ENCODE peak calls at places on chromosomes 6 and 20, in nine cellular contexts. One of them, this sample, is unnamed.

GRCh38 chr6:113318553-113318952 is 538.6 kb upstream of the MARCKS start:
- DNase-seq in cardiac muscle cell: peak
- DNase-seq in NB4: no peak
- DNase-seq in CD8-positive, alpha-beta T cell: no peak
- DNase-seq in body of pancreas: no peak
- DNase-seq in HepG2: no peak
- DNase-seq in endothelial cell of umbilical vein: peak
- DNase-seq in bronchial epithelial cell: peak
- DNase-seq in A549: no peak
- DNase-seq in this sample: no peak

GRCh38 chr6:75331134-75331533 is 46.5 kb upstream of the TMEM30A start:
- DNase-seq in NB4: no peak
- DNase-seq in cardiac muscle cell: peak
- DNase-seq in A549: no peak
- DNase-seq in CD8-positive, alpha-beta T cell: no peak
- DNase-seq in HepG2: no peak
- DNase-seq in body of pancreas: no peak
- DNase-seq in bronchial epithelial cell: peak
- DNase-seq in endothelial cell of umbilical vein: no peak
- DNase-seq in this sample: no peak

GRCh38 chr6:167565884-167566491 is 241.1 kb downstream of the TTLL2 start:
- DNase-seq in bronchial epithelial cell: no peak
- DNase-seq in cardiac muscle cell: peak
- DNase-seq in HepG2: peak
- DNase-seq in body of pancreas: peak
- DNase-seq in endothelial cell of umbilical vein: no peak
- DNase-seq in NB4: no peak
- DNase-seq in A549: no peak
- DNase-seq in CD8-positive, alpha-beta T cell: no peak
- DNase-seq in this sample: no peak

GRCh38 chr6:7132398-7132797 is 24.6 kb downstream of the RREB1 start:
- DNase-seq in HepG2: no peak
- DNase-seq in A549: no peak
- DNase-seq in CD8-positive, alpha-beta T cell: no peak
- DNase-seq in NB4: no peak
- DNase-seq in body of pancreas: no peak
- DNase-seq in bronchial epithelial cell: no peak
- DNase-seq in endothelial cell of umbilical vein: no peak
- DNase-seq in cardiac muscle cell: no peak
- DNase-seq in this sample: no peak

GRCh38 chr6:75094614-75095321 is 111.1 kb downstream of the COL12A1 start:
- DNase-seq in CD8-positive, alpha-beta T cell: no peak
- DNase-seq in body of pancreas: no peak
- DNase-seq in NB4: no peak
- DNase-seq in HepG2: no peak
- DNase-seq in cardiac muscle cell: peak
- DNase-seq in A549: no peak
- DNase-seq in endothelial cell of umbilical vein: no peak
- DNase-seq in bronchial epithelial cell: no peak
- DNase-seq in this sample: no peak

GRCh38 chr6:7907159-7907558 is 3.4 kb downstream of the TXNDC5 start:
- DNase-seq in body of pancreas: no peak
- DNase-seq in CD8-positive, alpha-beta T cell: no peak
- DNase-seq in HepG2: no peak
- DNase-seq in A549: no peak
- DNase-seq in NB4: no peak
- DNase-seq in endothelial cell of umbilical vein: no peak
- DNase-seq in cardiac muscle cell: no peak
- DNase-seq in bronchial epithelial cell: no peak
- DNase-seq in this sample: no peak

GRCh38 chr6:22147983-22148797 is 148.6 kb downstream of the PRL start:
- DNase-seq in cardiac muscle cell: peak
- DNase-seq in HepG2: peak
- DNase-seq in CD8-positive, alpha-beta T cell: no peak
- DNase-seq in body of pancreas: peak
- DNase-seq in A549: no peak
- DNase-seq in NB4: no peak
- DNase-seq in endothelial cell of umbilical vein: peak
- DNase-seq in bronchial epithelial cell: peak
- DNase-seq in this sample: no peak

GRCh38 chr6:15359335-15359862 is 113.5 kb downstream of the JARID2 start:
- DNase-seq in bronchial epithelial cell: no peak
- DNase-seq in endothelial cell of umbilical vein: no peak
- DNase-seq in CD8-positive, alpha-beta T cell: no peak
- DNase-seq in HepG2: no peak
- DNase-seq in A549: no peak
- DNase-seq in NB4: no peak
- DNase-seq in body of pancreas: no peak
- DNase-seq in cardiac muscle cell: no peak
- DNase-seq in this sample: peak

GRCh38 chr6:28695671-28696537 is 170.2 kb downstream of the GPX5 start:
- DNase-seq in A549: peak
- DNase-seq in cardiac muscle cell: peak
- DNase-seq in bronchial epithelial cell: peak
- DNase-seq in body of pancreas: no peak
- DNase-seq in NB4: no peak
- DNase-seq in HepG2: no peak
- DNase-seq in endothelial cell of umbilical vein: no peak
- DNase-seq in CD8-positive, alpha-beta T cell: no peak
- DNase-seq in this sample: no peak

GRCh38 chr6:116444991-116445566 is 16.1 kb upstream of the CALHM6 start:
- DNase-seq in CD8-positive, alpha-beta T cell: no peak
- DNase-seq in endothelial cell of umbilical vein: no peak
- DNase-seq in HepG2: no peak
- DNase-seq in A549: no peak
- DNase-seq in bronchial epithelial cell: no peak
- DNase-seq in body of pancreas: no peak
- DNase-seq in NB4: no peak
- DNase-seq in cardiac muscle cell: no peak
- DNase-seq in this sample: no peak

GRCh38 chr6:105536961-105537360 is 134.1 kb upstream of the PREP start:
- DNase-seq in CD8-positive, alpha-beta T cell: no peak
- DNase-seq in HepG2: no peak
- DNase-seq in body of pancreas: no peak
- DNase-seq in bronchial epithelial cell: peak
- DNase-seq in NB4: no peak
- DNase-seq in endothelial cell of umbilical vein: no peak
- DNase-seq in A549: no peak
- DNase-seq in cardiac muscle cell: no peak
- DNase-seq in this sample: no peak

GRCh38 chr6:47922391-47922790 is 140.6 kb downstream of the OPN5 start:
- DNase-seq in HepG2: no peak
- DNase-seq in NB4: no peak
- DNase-seq in A549: no peak
- DNase-seq in cardiac muscle cell: peak
- DNase-seq in endothelial cell of umbilical vein: no peak
- DNase-seq in CD8-positive, alpha-beta T cell: no peak
- DNase-seq in bronchial epithelial cell: no peak
- DNase-seq in body of pancreas: no peak
- DNase-seq in this sample: no peak

GRCh38 chr6:50062051-50062450 is 12.3 kb upstream of the DEFB112 start:
- DNase-seq in HepG2: peak
- DNase-seq in NB4: peak
- DNase-seq in bronchial epithelial cell: peak
- DNase-seq in cardiac muscle cell: no peak
- DNase-seq in CD8-positive, alpha-beta T cell: no peak
- DNase-seq in endothelial cell of umbilical vein: no peak
- DNase-seq in A549: no peak
- DNase-seq in body of pancreas: no peak
- DNase-seq in this sample: peak

GRCh38 chr20:10626896-10627295 is 46.9 kb downstream of the JAG1 start:
- DNase-seq in body of pancreas: no peak
- DNase-seq in cardiac muscle cell: peak
- DNase-seq in CD8-positive, alpha-beta T cell: no peak
- DNase-seq in A549: no peak
- DNase-seq in bronchial epithelial cell: peak
- DNase-seq in NB4: no peak
- DNase-seq in HepG2: no peak
- DNase-seq in endothelial cell of umbilical vein: peak
- DNase-seq in this sample: no peak

GRCh38 chr6:20402181-20403079 is 751 bp downstream of the E2F3 start:
- DNase-seq in HepG2: peak
- DNase-seq in A549: peak
- DNase-seq in CD8-positive, alpha-beta T cell: peak
- DNase-seq in body of pancreas: peak
- DNase-seq in NB4: peak
- DNase-seq in endothelial cell of umbilical vein: peak
- DNase-seq in bronchial epithelial cell: peak
- DNase-seq in cardiac muscle cell: peak
- DNase-seq in this sample: peak

GRCh38 chr6:152682141-152682540 is 15.6 kb upstream of the MYCT1 start:
- DNase-seq in cardiac muscle cell: no peak
- DNase-seq in HepG2: no peak
- DNase-seq in CD8-positive, alpha-beta T cell: no peak
- DNase-seq in A549: no peak
- DNase-seq in endothelial cell of umbilical vein: no peak
- DNase-seq in body of pancreas: no peak
- DNase-seq in bronchial epithelial cell: no peak
- DNase-seq in NB4: no peak
- DNase-seq in this sample: no peak

DNA sequence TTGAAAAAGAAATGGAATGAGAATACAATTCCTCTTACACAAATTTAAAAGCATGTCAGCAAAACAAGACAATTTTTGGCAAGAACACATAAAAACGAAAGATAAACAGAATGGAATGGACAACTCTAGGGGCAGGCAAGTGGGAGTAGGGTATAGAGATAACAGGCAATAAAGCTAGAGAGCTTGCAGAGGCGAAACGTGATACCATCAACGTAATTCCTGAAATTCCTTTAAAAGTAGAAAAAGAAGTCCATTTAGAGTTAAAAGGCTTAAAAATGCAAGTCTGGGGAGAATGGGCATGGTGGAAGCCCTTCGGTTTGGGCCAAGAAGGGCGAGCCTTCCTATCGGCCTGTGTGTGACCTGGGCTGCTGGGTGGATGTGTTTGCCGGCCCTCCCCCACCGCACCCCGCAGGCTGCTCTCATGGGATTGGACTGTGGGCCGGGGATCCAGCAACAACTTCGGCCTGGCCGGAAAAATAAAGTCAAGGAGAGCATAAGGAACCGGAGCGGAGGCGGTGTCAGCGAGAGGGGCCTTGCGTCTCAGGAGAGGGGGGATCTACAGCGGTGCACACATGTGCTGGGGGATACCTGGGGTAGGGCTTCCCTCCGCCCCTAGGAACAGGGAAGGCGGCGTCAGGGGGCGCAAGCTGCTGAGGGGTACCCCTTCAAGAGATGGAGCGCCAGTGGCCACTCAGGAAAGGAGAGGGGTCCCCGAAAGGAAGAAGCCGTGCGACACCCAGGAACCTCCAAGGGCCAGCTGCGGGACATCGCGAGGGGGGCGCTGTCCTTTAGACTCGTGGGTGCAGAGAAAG is 4.1 kb downstream of the TMEM239 start:
- DNase-seq in endothelial cell of umbilical vein: no peak
- DNase-seq in body of pancreas: no peak
- DNase-seq in CD8-positive, alpha-beta T cell: no peak
- DNase-seq in cardiac muscle cell: peak
- DNase-seq in NB4: no peak
- DNase-seq in bronchial epithelial cell: no peak
- DNase-seq in A549: no peak
- DNase-seq in HepG2: no peak
- DNase-seq in this sample: no peak
- H3K4me3 ChIP-seq in endothelial cell of umbilical vein: no peak
- H3K4me3 ChIP-seq in body of pancreas: no peak
- H3K4me3 ChIP-seq in CD8-positive, alpha-beta T cell: no peak
- H3K4me3 ChIP-seq in cardiac muscle cell: no peak
- H3K4me3 ChIP-seq in NB4: no peak
- H3K4me3 ChIP-seq in bronchial epithelial cell: no peak
- H3K4me3 ChIP-seq in A549: no peak
- H3K4me3 ChIP-seq in HepG2: no peak
- H3K4me3 ChIP-seq in this sample: no peak

DNA sequence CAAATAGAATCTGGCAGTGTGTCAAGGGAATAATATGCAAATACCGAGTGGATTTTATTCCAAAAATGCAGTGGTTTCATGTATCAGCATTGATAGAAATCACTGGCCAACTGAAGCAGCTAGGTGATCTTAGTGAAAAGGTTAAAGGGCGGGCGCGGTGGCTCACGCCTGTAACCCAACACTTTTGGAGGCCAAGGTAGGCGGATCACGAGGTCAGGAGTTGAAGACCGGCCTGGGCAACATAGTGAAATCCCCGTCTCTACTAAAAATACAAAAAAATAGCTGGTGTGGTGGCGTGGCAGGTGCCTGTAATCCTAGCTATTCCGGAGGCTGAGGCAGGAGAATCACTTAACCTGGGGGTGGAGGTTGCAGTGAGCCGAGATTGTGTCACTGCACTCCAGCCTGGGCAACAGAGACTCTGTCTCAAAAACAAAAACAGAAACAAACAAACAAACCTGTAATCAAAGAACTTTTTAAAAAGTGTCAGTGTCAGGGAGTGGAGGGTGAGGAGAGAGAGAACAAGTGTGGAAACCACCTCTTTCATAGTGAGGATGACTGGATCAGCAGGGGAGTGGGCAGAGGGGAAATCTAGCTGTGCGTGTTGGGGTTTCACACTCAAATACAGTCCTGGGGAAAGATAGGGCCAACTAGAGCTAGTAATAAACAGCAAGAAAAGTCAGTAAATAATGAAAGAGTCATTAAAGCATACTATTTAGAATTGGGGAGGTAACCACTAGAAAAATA is 57.1 kb downstream of the CDS2 start:
- DNase-seq in bronchial epithelial cell: no peak
- DNase-seq in endothelial cell of umbilical vein: no peak
- DNase-seq in CD8-positive, alpha-beta T cell: no peak
- DNase-seq in A549: no peak
- DNase-seq in cardiac muscle cell: no peak
- DNase-seq in HepG2: no peak
- DNase-seq in body of pancreas: no peak
- DNase-seq in NB4: no peak
- DNase-seq in this sample: no peak
- TF ChIP-seq CTCF in bronchial epithelial cell: no peak
- TF ChIP-seq CTCF in endothelial cell of umbilical vein: no peak
- TF ChIP-seq CTCF in CD8-positive, alpha-beta T cell: no peak
- TF ChIP-seq CTCF in A549: no peak
- TF ChIP-seq CTCF in cardiac muscle cell: no peak
- TF ChIP-seq CTCF in HepG2: no peak
- TF ChIP-seq CTCF in body of pancreas: no peak
- TF ChIP-seq CTCF in NB4: no peak
- TF ChIP-seq CTCF in this sample: no peak

GRCh38 chr6:27127874-27128795 is 119.4 kb upstream of the PRSS16 start:
- DNase-seq in bronchial epithelial cell: no peak
- DNase-seq in cardiac muscle cell: no peak
- DNase-seq in CD8-positive, alpha-beta T cell: no peak
- DNase-seq in NB4: no peak
- DNase-seq in body of pancreas: no peak
- DNase-seq in A549: no peak
- DNase-seq in endothelial cell of umbilical vein: no peak
- DNase-seq in HepG2: no peak
- DNase-seq in this sample: no peak
- H3K4me3 ChIP-seq in bronchial epithelial cell: no peak
- H3K4me3 ChIP-seq in cardiac muscle cell: no peak
- H3K4me3 ChIP-seq in CD8-positive, alpha-beta T cell: no peak
- H3K4me3 ChIP-seq in NB4: no peak
- H3K4me3 ChIP-seq in body of pancreas: no peak
- H3K4me3 ChIP-seq in A549: peak
- H3K4me3 ChIP-seq in endothelial cell of umbilical vein: no peak
- H3K4me3 ChIP-seq in HepG2: peak
- H3K4me3 ChIP-seq in this sample: peak

DNA sequence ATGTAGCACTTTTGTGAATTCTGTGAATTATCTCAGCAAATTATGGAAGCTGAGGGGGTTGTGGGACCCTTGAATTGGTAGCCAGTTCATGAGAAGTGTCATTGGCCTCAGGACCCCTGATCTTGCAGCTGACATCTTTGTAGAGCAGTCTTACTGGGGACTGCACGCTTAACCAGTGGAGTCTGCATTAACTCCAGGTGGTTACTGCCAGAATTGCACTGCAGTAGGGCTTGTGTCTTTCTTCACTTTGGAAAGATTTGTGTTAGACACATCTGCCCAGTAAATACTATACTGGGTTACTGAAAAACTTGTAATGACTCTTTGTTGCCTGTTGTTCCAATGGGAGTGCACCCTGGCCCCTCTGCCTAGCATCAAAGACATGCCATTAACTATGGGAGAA is 21.2 kb upstream of the CDKN1A start:
- DNase-seq in bronchial epithelial cell: no peak
- DNase-seq in cardiac muscle cell: no peak
- DNase-seq in A549: no peak
- DNase-seq in endothelial cell of umbilical vein: no peak
- DNase-seq in CD8-positive, alpha-beta T cell: no peak
- DNase-seq in HepG2: no peak
- DNase-seq in NB4: no peak
- DNase-seq in body of pancreas: no peak
- DNase-seq in this sample: no peak
- TF ChIP-seq CTCF in bronchial epithelial cell: no peak
- TF ChIP-seq CTCF in cardiac muscle cell: no peak
- TF ChIP-seq CTCF in A549: no peak
- TF ChIP-seq CTCF in endothelial cell of umbilical vein: no peak
- TF ChIP-seq CTCF in CD8-positive, alpha-beta T cell: no peak
- TF ChIP-seq CTCF in HepG2: no peak
- TF ChIP-seq CTCF in NB4: no peak
- TF ChIP-seq CTCF in body of pancreas: no peak
- TF ChIP-seq CTCF in this sample: peak